ENCODE peak calls at places on chromosomes 7 and 10, in six cellular contexts. One of them, this sample, is unnamed. For H3K4me1, the result is how much of the 10 kb centered on the place peaks cover.

GRCh38 chr10:60192986-60193385 is 196.7 kb downstream of the ANK3 start:
- DNase-seq in HepG2: no peak
- DNase-seq in K562: no peak
- DNase-seq in A549: no peak
- DNase-seq in SK-N-SH: peak
- DNase-seq in GM12878: no peak
- DNase-seq in this sample: no peak

GRCh38 chr10:114634607-114634974 is 23.5 kb downstream of the ABLIM1 start:
- DNase-seq in A549: peak
- DNase-seq in HepG2: peak
- DNase-seq in GM12878: no peak
- DNase-seq in SK-N-SH: peak
- DNase-seq in K562: peak
- DNase-seq in this sample: peak

GRCh38 chr7:20438665-20439376 is 108.1 kb downstream of the ITGB8 start:
- DNase-seq in SK-N-SH: no peak
- DNase-seq in K562: no peak
- DNase-seq in A549: no peak
- DNase-seq in HepG2: no peak
- DNase-seq in GM12878: peak
- DNase-seq in this sample: no peak

GRCh38 chr10:97659589-97659988 is 19.1 kb downstream of the PI4K2A start:
- DNase-seq in A549: no peak
- DNase-seq in GM12878: no peak
- DNase-seq in K562: no peak
- DNase-seq in SK-N-SH: peak
- DNase-seq in HepG2: no peak
- DNase-seq in this sample: peak

GRCh38 chr10:60518745-60519144 is 129.1 kb upstream of the ANK3 start:
- DNase-seq in SK-N-SH: no peak
- DNase-seq in GM12878: no peak
- DNase-seq in K562: no peak
- DNase-seq in HepG2: no peak
- DNase-seq in A549: no peak
- DNase-seq in this sample: no peak

GRCh38 chr10:132353456-132354355 is 21.7 kb downstream of the LRRC27 start:
- DNase-seq in A549: no peak
- DNase-seq in K562: no peak
- DNase-seq in HepG2: no peak
- DNase-seq in SK-N-SH: no peak
- DNase-seq in GM12878: no peak
- DNase-seq in this sample: no peak

GRCh38 chr7:55142919-55143600 is 124.2 kb downstream of the EGFR start:
- DNase-seq in GM12878: no peak
- DNase-seq in A549: no peak
- DNase-seq in K562: no peak
- DNase-seq in HepG2: no peak
- DNase-seq in SK-N-SH: no peak
- DNase-seq in this sample: no peak

GRCh38 chr10:1624240-1624639 is 113.1 kb downstream of the ADARB2 start:
- DNase-seq in A549: no peak
- DNase-seq in SK-N-SH: no peak
- DNase-seq in GM12878: no peak
- DNase-seq in K562: no peak
- DNase-seq in HepG2: no peak
- DNase-seq in this sample: no peak

GRCh38 chr10:131658476-131659110 is 242.2 kb upstream of the PPP2R2D start:
- DNase-seq in K562: no peak
- DNase-seq in SK-N-SH: no peak
- DNase-seq in GM12878: no peak
- DNase-seq in HepG2: no peak
- DNase-seq in A549: no peak
- DNase-seq in this sample: no peak

GRCh38 chr7:143965280-143965679 is 10.6 kb downstream of the OR2F1 start:
- DNase-seq in SK-N-SH: no peak
- DNase-seq in HepG2: peak
- DNase-seq in A549: no peak
- DNase-seq in K562: no peak
- DNase-seq in GM12878: no peak
- DNase-seq in this sample: no peak

GRCh38 chr7:128827248-128827958 is 2.8 kb upstream of the FLNC start:
- DNase-seq in HepG2: no peak
- DNase-seq in A549: no peak
- DNase-seq in GM12878: no peak
- DNase-seq in K562: peak
- DNase-seq in SK-N-SH: peak
- DNase-seq in this sample: peak

GRCh38 chr10:77970869-77971803 is 44.6 kb upstream of the DLG5 start:
- DNase-seq in HepG2: peak
- DNase-seq in SK-N-SH: peak
- DNase-seq in GM12878: no peak
- DNase-seq in K562: peak
- DNase-seq in A549: peak
- DNase-seq in this sample: peak

GRCh38 chr7:108461855-108462254 is 5.6 kb upstream of the NRCAM start:
- DNase-seq in SK-N-SH: peak
- DNase-seq in A549: no peak
- DNase-seq in K562: no peak
- DNase-seq in GM12878: no peak
- DNase-seq in HepG2: no peak
- DNase-seq in this sample: no peak

GRCh38 chr10:7756360-7756992 is 31.3 kb downstream of the KIN start:
- DNase-seq in SK-N-SH: no peak
- DNase-seq in GM12878: no peak
- DNase-seq in HepG2: peak
- DNase-seq in A549: peak
- DNase-seq in K562: no peak
- DNase-seq in this sample: peak

GRCh38 chr10:119209050-119209735 is 1.8 kb downstream of the GRK5 start:
- DNase-seq in A549: peak
- DNase-seq in HepG2: peak
- DNase-seq in K562: peak
- DNase-seq in SK-N-SH: peak
- DNase-seq in GM12878: no peak
- DNase-seq in this sample: peak

GRCh38 chr7:30237271-30237695 is 47.1 kb upstream of the ZNRF2 start:
- DNase-seq in A549: no peak
- DNase-seq in GM12878: no peak
- DNase-seq in SK-N-SH: no peak
- DNase-seq in K562: no peak
- DNase-seq in HepG2: no peak
- DNase-seq in this sample: no peak

GRCh38 chr7:41984888-41985287 is 252.1 kb downstream of the GLI3 start:
- DNase-seq in A549: no peak
- DNase-seq in GM12878: no peak
- DNase-seq in SK-N-SH: no peak
- DNase-seq in HepG2: no peak
- DNase-seq in K562: no peak
- DNase-seq in this sample: peak

GRCh38 chr7:120273476-120273975 is 551 bp downstream of the KCND2 start:
- DNase-seq in GM12878: peak
- DNase-seq in SK-N-SH: peak
- DNase-seq in HepG2: peak
- DNase-seq in K562: no peak
- DNase-seq in A549: no peak
- DNase-seq in this sample: no peak

GRCh38 chr10:71064413-71065118 is 147.8 kb upstream of the UNC5B start:
- DNase-seq in HepG2: peak
- DNase-seq in K562: no peak
- DNase-seq in A549: no peak
- DNase-seq in GM12878: no peak
- DNase-seq in SK-N-SH: no peak
- DNase-seq in this sample: no peak

GRCh38 chr10:44394696-44395383 is 9.9 kb upstream of the CXCL12 start:
- DNase-seq in K562: no peak
- DNase-seq in GM12878: no peak
- DNase-seq in SK-N-SH: no peak
- DNase-seq in A549: no peak
- DNase-seq in HepG2: no peak
- DNase-seq in this sample: no peak

GRCh38 chr7:55046582-55047347 is 27.9 kb downstream of the EGFR start:
- DNase-seq in SK-N-SH: no peak
- DNase-seq in GM12878: no peak
- DNase-seq in K562: no peak
- DNase-seq in A549: no peak
- DNase-seq in HepG2: no peak
- DNase-seq in this sample: no peak

GRCh38 chr7:13990319-13990983 is 985 bp upstream of the ETV1 start:
- DNase-seq in GM12878: no peak
- DNase-seq in K562: peak
- DNase-seq in HepG2: peak
- DNase-seq in A549: peak
- DNase-seq in SK-N-SH: peak
- DNase-seq in this sample: peak

GRCh38 chr7:66681491-66682349 is 53.0 kb downstream of the KCTD7 start:
- DNase-seq in K562: peak
- DNase-seq in HepG2: peak
- DNase-seq in GM12878: peak
- DNase-seq in SK-N-SH: peak
- DNase-seq in A549: peak
- DNase-seq in this sample: peak

GRCh38 chr7:41617987-41618386 is 84.9 kb downstream of the INHBA start:
- DNase-seq in K562: no peak
- DNase-seq in GM12878: no peak
- DNase-seq in HepG2: no peak
- DNase-seq in A549: no peak
- DNase-seq in SK-N-SH: no peak
- DNase-seq in this sample: no peak

GRCh38 chr10:21464134-21464533 is 61.3 kb downstream of the SKIDA1 start:
- DNase-seq in SK-N-SH: no peak
- DNase-seq in HepG2: no peak
- DNase-seq in K562: no peak
- DNase-seq in GM12878: no peak
- DNase-seq in A549: no peak
- DNase-seq in this sample: no peak

GRCh38 chr7:34086064-34086463 is 180.7 kb downstream of the BMPER start:
- DNase-seq in A549: no peak
- DNase-seq in GM12878: no peak
- DNase-seq in K562: no peak
- DNase-seq in SK-N-SH: no peak
- DNase-seq in HepG2: no peak
- DNase-seq in this sample: no peak

GRCh38 chr7:49245062-49245461 is 320.7 kb downstream of the CDC14C start:
- DNase-seq in SK-N-SH: no peak
- DNase-seq in GM12878: no peak
- DNase-seq in A549: no peak
- DNase-seq in K562: no peak
- DNase-seq in HepG2: no peak
- DNase-seq in this sample: no peak

GRCh38 chr7:70835658-70836057 is 296.3 kb upstream of the GALNT17 start:
- DNase-seq in HepG2: no peak
- DNase-seq in GM12878: no peak
- DNase-seq in K562: no peak
- DNase-seq in SK-N-SH: no peak
- DNase-seq in A549: no peak
- DNase-seq in this sample: no peak

GRCh38 chr7:70834424-70834823 is 297.5 kb upstream of the GALNT17 start:
- DNase-seq in SK-N-SH: no peak
- DNase-seq in K562: no peak
- DNase-seq in A549: no peak
- DNase-seq in HepG2: no peak
- DNase-seq in GM12878: no peak
- DNase-seq in this sample: no peak

GRCh38 chr7:70836279-70836678 is 295.7 kb upstream of the GALNT17 start:
- DNase-seq in HepG2: no peak
- DNase-seq in A549: no peak
- DNase-seq in GM12878: no peak
- DNase-seq in K562: no peak
- DNase-seq in SK-N-SH: no peak
- DNase-seq in this sample: no peak

GRCh38 chr7:70836946-70837345 is 295.0 kb upstream of the GALNT17 start:
- DNase-seq in K562: no peak
- DNase-seq in GM12878: no peak
- DNase-seq in A549: no peak
- DNase-seq in HepG2: no peak
- DNase-seq in SK-N-SH: no peak
- DNase-seq in this sample: no peak

GRCh38 chr7:70833726-70834125 is 298.2 kb upstream of the GALNT17 start:
- DNase-seq in K562: no peak
- DNase-seq in GM12878: no peak
- DNase-seq in A549: no peak
- DNase-seq in SK-N-SH: no peak
- DNase-seq in HepG2: no peak
- DNase-seq in this sample: peak
- TF ChIP-seq SMC3 in K562: no peak
- TF ChIP-seq SMC3 in GM12878: no peak
- TF ChIP-seq SMC3 in A549: no peak
- TF ChIP-seq SMC3 in SK-N-SH: no peak
- TF ChIP-seq SMC3 in HepG2: no peak
- TF ChIP-seq SMC3 in this sample: no peak

GRCh38 chr10:10826125-10826524 is 191.5 kb upstream of the CELF2 start:
- DNase-seq in A549: no peak
- DNase-seq in SK-N-SH: no peak
- DNase-seq in HepG2: no peak
- DNase-seq in GM12878: no peak
- DNase-seq in K562: no peak
- DNase-seq in this sample: peak
- H3K4me1 ChIP-seq in A549: under half
- H3K4me1 ChIP-seq in SK-N-SH: under half
- H3K4me1 ChIP-seq in HepG2: under half
- H3K4me1 ChIP-seq in GM12878: under half
- H3K4me1 ChIP-seq in K562: under half
- H3K4me1 ChIP-seq in this sample: under half

GRCh38 chr7:27966219-27966780 is 214.3 kb downstream of the JAZF1 start:
- DNase-seq in SK-N-SH: no peak
- DNase-seq in GM12878: no peak
- DNase-seq in K562: no peak
- DNase-seq in HepG2: no peak
- DNase-seq in A549: no peak
- DNase-seq in this sample: no peak
- TF ChIP-seq SMC3 in SK-N-SH: no peak
- TF ChIP-seq SMC3 in GM12878: no peak
- TF ChIP-seq SMC3 in K562: no peak
- TF ChIP-seq SMC3 in HepG2: no peak
- TF ChIP-seq SMC3 in A549: no peak
- TF ChIP-seq SMC3 in this sample: no peak

GRCh38 chr7:74106846-74107245 is 23.2 kb downstream of the LIMK1 start:
- DNase-seq in SK-N-SH: peak
- DNase-seq in HepG2: no peak
- DNase-seq in K562: no peak
- DNase-seq in GM12878: no peak
- DNase-seq in A549: no peak
- DNase-seq in this sample: no peak

GRCh38 chr7:74103219-74103772 is 19.7 kb downstream of the LIMK1 start:
- DNase-seq in SK-N-SH: no peak
- DNase-seq in K562: no peak
- DNase-seq in HepG2: no peak
- DNase-seq in GM12878: no peak
- DNase-seq in A549: no peak
- DNase-seq in this sample: no peak

GRCh38 chr7:74101061-74101681 is 17.6 kb downstream of the LIMK1 start:
- DNase-seq in SK-N-SH: no peak
- DNase-seq in GM12878: peak
- DNase-seq in A549: no peak
- DNase-seq in K562: peak
- DNase-seq in HepG2: no peak
- DNase-seq in this sample: no peak

GRCh38 chr7:74105992-74106391 is 22.4 kb downstream of the LIMK1 start:
- DNase-seq in HepG2: no peak
- DNase-seq in GM12878: no peak
- DNase-seq in A549: no peak
- DNase-seq in K562: no peak
- DNase-seq in SK-N-SH: peak
- DNase-seq in this sample: no peak

GRCh38 chr7:74104702-74105101 is 21.1 kb downstream of the LIMK1 start:
- DNase-seq in GM12878: no peak
- DNase-seq in A549: no peak
- DNase-seq in HepG2: no peak
- DNase-seq in SK-N-SH: no peak
- DNase-seq in K562: no peak
- DNase-seq in this sample: peak
- H3K4me1 ChIP-seq in GM12878: under half
- H3K4me1 ChIP-seq in A549: under half
- H3K4me1 ChIP-seq in HepG2: under half
- H3K4me1 ChIP-seq in SK-N-SH: under half
- H3K4me1 ChIP-seq in K562: under half
- H3K4me1 ChIP-seq in this sample: under half

This sample was measured in IMR-90.